ENCODE peak calls at places on chromosomes 12 and 14, in ten cellular contexts. G is nephron progenitor cell, C is AG10803, N is bronchial epithelial cell, D is kidney epithelial cell, L is right lobe of liver, Q is glutamatergic neuron, R is endothelial cell, S is dorsolateral prefrontal cortex, O is endothelial cell of umbilical vein. I is an unnamed sample.

GRCh38 chr14:42224053-42224888 is 617.6 kb downstream of the LRFN5 start:
- DNase-seq in D (peak), R (peak), S (peak), N (peak), Q (peak), C (peak), O (peak), L (peak), G (peak), I (peak)

GRCh38 chr12:114371250-114371649 is 34.7 kb downstream of the TBX5 start:
- DNase-seq in S (peak), C (no peak), N (no peak), L (no peak), D (no peak), G (no peak), Q (no peak), R (no peak), O (no peak), I (no peak)

GRCh38 chr12:3097186-3097804 is 20.1 kb downstream of the TSPAN9 start:
- DNase-seq in L (peak), Q (no peak), O (peak), G (no peak), N (no peak), C (no peak), S (no peak), D (no peak), R (peak), I (peak)

GRCh38 chr14:23861666-23862065 is 91.9 kb upstream of the DHRS4 start:
- DNase-seq in R (no peak), O (peak), Q (no peak), D (no peak), G (no peak), S (no peak), N (peak), C (no peak), L (no peak), I (peak)

GRCh38 chr12:62724285-62724684 is 210.7 kb downstream of the PPM1H start:
- DNase-seq in R (no peak), S (no peak), G (no peak), Q (no peak), C (no peak), O (no peak), N (no peak), L (no peak), D (no peak), I (peak)

GRCh38 chr12:128813883-128814282 is 9.9 kb downstream of the SLC15A4 start:
- DNase-seq in L (peak), Q (no peak), G (no peak), D (no peak), O (no peak), S (no peak), R (no peak), C (no peak), N (no peak), I (no peak)

GRCh38 chr12:42893196-42893595 is 303.6 kb upstream of the PRICKLE1 start:
- DNase-seq in N (no peak), C (no peak), R (no peak), G (no peak), D (no peak), O (no peak), Q (no peak), S (no peak), L (no peak), I (no peak)

GRCh38 chr12:131929530-131930456 is 717 bp downstream of the PUS1 start:
- DNase-seq in R (peak), C (peak), G (peak), Q (peak), N (peak), O (peak), L (peak), D (no peak), S (no peak), I (peak)

GRCh38 chr12:15423629-15424028 is 101.3 kb downstream of the PTPRO start:
- DNase-seq in S (no peak), C (peak), O (no peak), Q (no peak), R (no peak), G (no peak), D (no peak), L (no peak), N (peak), I (peak)

GRCh38 chr12:106655577-106655976 is 72.8 kb downstream of the RFX4 start:
- DNase-seq in Q (no peak), C (no peak), D (no peak), O (no peak), L (no peak), G (no peak), N (peak), R (no peak), S (no peak), I (no peak)

GRCh38 chr12:100439797-100440196 is 33.9 kb upstream of the NR1H4 start:
- DNase-seq in L (no peak), G (no peak), O (no peak), D (no peak), S (no peak), Q (no peak), C (no peak), N (no peak), R (no peak), I (no peak)

GRCh38 chr14:86532219-86532618 is 1002.3 kb downstream of the FLRT2 start:
- DNase-seq in D (peak), C (no peak), Q (no peak), R (no peak), L (no peak), O (no peak), N (no peak), S (no peak), G (no peak), I (peak)

GRCh38 chr12:28629691-28630090 is 439.4 kb downstream of the CCDC91 start:
- DNase-seq in O (no peak), L (no peak), R (no peak), N (no peak), S (no peak), C (no peak), D (no peak), Q (no peak), G (no peak), I (no peak)

GRCh38 chr14:32509632-32510187 is 180.6 kb downstream of the AKAP6 start:
- DNase-seq in O (peak), L (peak), Q (no peak), C (peak), R (no peak), G (no peak), D (peak), N (peak), S (peak), I (peak)

GRCh38 chr14:104977681-104978647 is at the start of gene AHNAK2:
- DNase-seq in N (peak), Q (peak), C (peak), G (peak), D (no peak), L (peak), O (peak), S (peak), R (peak), I (peak)

GRCh38 chr14:64478634-64479250 is 13.4 kb downstream of the AKAP5 start:
- DNase-seq in S (no peak), L (no peak), N (peak), O (peak), R (no peak), Q (no peak), G (no peak), D (no peak), C (peak), I (peak)
- TF ChIP-seq CTCF in S (peak), L (peak), N (no peak), O (peak), R (no peak), Q (peak), G (peak), D (no peak), C (peak), I (peak)

DNA sequence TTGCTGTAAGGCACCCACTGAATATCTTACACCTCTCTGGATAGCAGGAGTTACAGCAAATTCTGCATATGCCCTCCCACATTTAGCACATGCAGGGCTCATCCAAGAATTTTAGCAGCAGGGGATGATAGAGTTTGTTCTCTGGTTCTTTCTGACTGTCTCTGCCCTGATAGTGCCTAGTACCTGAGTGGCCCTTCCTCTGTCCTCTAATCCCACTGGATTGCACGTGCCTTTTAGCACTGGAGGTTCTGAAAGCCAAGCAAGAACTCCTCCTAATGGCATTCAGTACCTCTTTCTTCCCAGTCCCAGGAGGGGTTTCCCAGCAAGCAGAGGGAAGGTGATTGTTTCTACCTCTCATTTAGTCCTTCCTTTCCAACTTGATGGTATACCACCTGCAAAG is 406.4 kb downstream of the ZFP36L1 start:
- DNase-seq in G (no peak), S (no peak), N (no peak), D (no peak), O (no peak), L (no peak), R (no peak), C (no peak), Q (no peak), I (no peak)
- TF ChIP-seq CTCF in G (no peak), S (no peak), N (no peak), D (no peak), O (no peak), L (no peak), R (no peak), C (no peak), Q (no peak), I (no peak)

DNA sequence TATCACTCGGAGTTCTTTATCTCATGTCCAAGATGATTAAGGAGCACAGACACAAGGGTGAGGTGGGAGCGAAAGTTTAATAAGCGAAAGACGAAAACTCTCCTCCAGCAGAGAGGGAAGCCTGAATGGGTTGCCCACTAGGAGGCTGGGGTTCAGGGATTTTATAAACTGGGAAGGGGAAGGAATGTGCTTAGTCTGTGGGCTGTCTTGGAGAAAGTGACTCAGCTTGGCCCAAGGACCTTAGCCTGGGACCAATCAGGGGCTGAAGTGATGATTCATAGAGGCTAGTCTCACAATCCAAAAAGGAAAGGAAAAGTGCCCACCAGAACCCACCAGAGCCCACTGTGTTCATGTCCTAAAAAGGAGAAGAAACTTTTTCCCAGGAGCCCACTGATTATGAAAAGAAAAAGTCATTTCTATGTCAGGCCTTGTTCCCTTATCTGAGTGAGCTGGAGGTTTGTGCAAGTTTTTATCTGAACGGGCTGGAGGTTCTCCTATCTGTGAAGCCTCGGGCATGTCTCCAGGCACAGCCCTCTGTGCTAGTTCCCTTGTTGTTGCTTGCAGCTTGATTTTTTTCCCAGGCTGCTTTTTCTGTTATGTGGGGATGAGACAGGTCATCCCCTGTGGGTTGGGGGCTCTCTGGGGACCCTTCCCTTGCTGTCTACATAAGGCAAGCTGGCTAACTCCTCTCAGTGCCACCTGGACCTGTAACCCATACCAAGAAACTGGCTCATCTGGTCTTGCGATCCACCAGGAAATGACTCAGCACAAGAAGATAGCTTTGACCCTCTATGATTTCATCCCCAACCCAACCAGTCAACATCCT is 8.3 kb upstream of the GOLGA5 start:
- DNase-seq in D (no peak), G (no peak), N (peak), L (no peak), R (no peak), C (peak), S (no peak), O (peak), Q (no peak), I (peak)
- TF ChIP-seq CTCF in D (no peak), G (no peak), N (no peak), L (no peak), R (no peak), C (peak), S (no peak), O (no peak), Q (no peak), I (no peak)

DNA sequence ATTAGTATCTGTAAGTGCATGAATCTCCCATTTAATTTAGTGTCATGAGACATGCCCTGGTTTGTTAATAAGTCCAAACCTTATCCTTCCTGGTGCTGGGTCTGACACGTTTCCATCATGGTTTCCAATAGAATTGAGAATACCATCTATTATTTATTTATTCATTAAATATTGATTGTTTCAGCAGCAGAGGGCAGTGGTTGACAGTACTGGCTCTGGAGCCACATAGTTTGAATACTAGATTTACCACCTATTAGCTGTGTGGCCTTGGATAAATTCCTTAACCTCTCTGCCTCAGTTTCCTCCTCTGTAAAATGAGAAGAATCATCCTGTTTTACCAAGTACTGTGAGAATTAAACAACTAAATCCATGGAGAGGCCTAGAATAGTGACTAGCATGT is 941 bp upstream of the STAB2 start:
- DNase-seq in G (no peak), C (no peak), N (no peak), Q (no peak), R (no peak), L (no peak), S (no peak), D (no peak), O (no peak), I (peak)
- TF ChIP-seq CTCF in G (no peak), C (peak), N (peak), Q (no peak), R (no peak), L (peak), S (no peak), D (peak), O (no peak), I (peak)

DNA sequence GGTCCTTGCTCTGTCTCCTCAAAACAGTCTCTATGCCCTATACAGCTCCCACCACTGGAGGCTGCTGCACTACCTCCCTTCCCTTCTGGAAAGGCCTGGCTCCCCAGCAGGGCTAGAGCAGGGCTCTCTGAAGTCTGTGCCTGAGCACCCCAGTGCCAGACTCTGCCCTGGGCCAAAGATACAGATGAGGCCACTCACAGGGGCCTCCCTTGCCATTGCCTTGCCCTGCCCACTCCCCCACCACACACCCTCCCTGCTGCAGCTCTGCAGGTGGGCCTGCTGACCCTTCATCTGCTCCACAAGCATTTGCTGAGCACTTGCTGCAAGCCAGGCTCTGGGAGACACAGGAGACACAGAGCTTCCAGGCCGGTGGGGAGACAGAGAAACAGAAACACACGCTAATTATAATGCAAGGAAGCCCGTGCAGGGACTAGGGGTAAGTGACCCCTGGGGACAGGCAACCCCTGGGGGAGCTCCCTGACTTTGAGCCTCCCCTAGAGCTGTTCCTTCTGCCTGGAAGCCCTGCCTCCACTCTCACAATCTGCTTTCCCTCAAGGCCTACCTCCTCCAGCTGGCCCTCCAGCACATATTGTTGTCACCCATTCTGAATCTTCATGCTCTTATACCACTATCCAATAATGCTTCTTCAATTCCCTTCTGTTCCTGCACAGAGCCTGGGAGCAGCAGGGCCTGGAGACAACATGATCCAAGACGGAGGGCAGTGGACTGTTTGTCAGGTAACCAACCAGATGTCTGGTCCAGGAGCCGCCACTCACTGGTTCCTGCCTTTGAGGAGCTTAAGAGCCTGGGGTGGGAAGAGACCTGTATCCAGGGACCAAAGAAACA is 32.6 kb upstream of the PNMA1 start:
- DNase-seq in D (no peak), C (no peak), L (no peak), N (no peak), R (no peak), S (no peak), O (no peak), G (no peak), Q (no peak), I (no peak)
- TF ChIP-seq CTCF in D (peak), C (peak), L (no peak), N (peak), R (no peak), S (no peak), O (peak), G (no peak), Q (peak), I (peak)

DNA sequence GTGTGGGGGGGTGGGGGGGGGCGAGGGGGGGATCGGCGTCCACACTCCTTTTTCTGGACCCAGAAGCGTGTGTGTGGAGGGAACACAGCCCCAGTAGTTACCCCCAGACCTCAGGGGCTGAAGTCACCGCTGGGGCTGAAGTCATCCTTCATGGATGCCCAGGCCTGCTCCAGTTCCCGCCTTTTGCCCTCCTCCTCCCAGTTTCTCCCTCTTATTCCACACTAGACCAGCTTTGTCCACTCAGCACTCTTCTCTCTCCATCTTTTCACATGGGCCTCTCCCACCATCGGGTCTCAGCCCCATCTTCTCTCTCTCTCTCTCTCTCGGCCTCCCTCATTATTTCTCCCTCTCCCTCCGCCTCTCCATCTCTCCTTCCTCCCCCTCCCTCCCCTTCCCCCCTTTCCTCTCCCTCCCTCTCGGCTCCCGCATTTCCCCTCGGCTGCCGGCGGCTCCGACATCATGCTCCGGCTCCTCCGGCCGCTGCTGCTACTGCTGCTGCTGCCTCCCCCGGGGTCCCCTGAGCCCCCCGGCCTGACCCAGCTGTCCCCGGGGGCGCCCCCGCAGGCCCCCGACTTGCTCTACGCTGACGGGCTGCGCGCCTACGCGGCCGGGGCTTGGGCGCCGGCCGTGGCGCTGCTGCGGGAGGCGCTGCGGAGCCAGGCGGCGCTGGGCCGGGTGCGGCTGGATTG is at the start of gene P3H3:
- DNase-seq in N (peak), G (peak), O (peak), C (peak), Q (peak), D (no peak), R (peak), L (no peak), S (peak), I (peak)
- TF ChIP-seq CTCF in N (no peak), G (no peak), O (no peak), C (no peak), Q (no peak), D (no peak), R (no peak), L (no peak), S (no peak), I (no peak)

GRCh38 chr12:18549598-18549997 is 188.2 kb downstream of the PLCZ1 start:
- DNase-seq in L (no peak), R (peak), D (no peak), C (no peak), Q (no peak), S (no peak), G (no peak), O (no peak), N (no peak), I (no peak)

GRCh38 chr12:18556081-18556645 is 181.6 kb downstream of the PLCZ1 start:
- DNase-seq in R (no peak), G (no peak), D (no peak), S (no peak), O (no peak), C (no peak), Q (no peak), L (no peak), N (peak), I (no peak)

GRCh38 chr12:18551703-18552102 is 186.1 kb downstream of the PLCZ1 start:
- DNase-seq in D (no peak), G (no peak), R (no peak), Q (no peak), O (no peak), L (no peak), S (no peak), N (peak), C (no peak), I (no peak)

GRCh38 chr12:18552829-18553228 is 185.0 kb downstream of the PLCZ1 start:
- DNase-seq in O (no peak), R (no peak), S (no peak), C (no peak), N (no peak), G (no peak), L (no peak), D (no peak), Q (no peak), I (no peak)
- TF ChIP-seq CTCF in O (no peak), R (no peak), S (no peak), C (no peak), N (no peak), G (no peak), L (no peak), D (no peak), Q (no peak), I (no peak)